ENCODE peak calls at places on chromosomes 7 and 10, in four cellular contexts. One of them, this sample, is unnamed.

GRCh38 chr7:14381936-14382335 is 392.5 kb upstream of the ETV1 start:
- DNase-seq in fibroblast of gingiva: no peak
- DNase-seq in GM19239: no peak
- DNase-seq in HT1080: no peak
- DNase-seq in this sample: no peak

GRCh38 chr10:34397324-34397723 is 417.8 kb downstream of the PARD3 start:
- DNase-seq in HT1080: no peak
- DNase-seq in fibroblast of gingiva: peak; percentile 68
- DNase-seq in GM19239: no peak
- DNase-seq in this sample: no peak

GRCh38 chr7:13198741-13199140 is 511.3 kb downstream of the ARL4A start:
- DNase-seq in fibroblast of gingiva: no peak
- DNase-seq in GM19239: no peak
- DNase-seq in HT1080: peak; percentile 31
- DNase-seq in this sample: no peak

GRCh38 chr7:81159402-81159801 is 240.6 kb upstream of the SEMA3C start:
- DNase-seq in GM19239: no peak
- DNase-seq in fibroblast of gingiva: no peak
- DNase-seq in HT1080: peak; percentile 51
- DNase-seq in this sample: no peak

GRCh38 chr7:1141651-1142050 is 18.3 kb downstream of the ZFAND2A start:
- DNase-seq in GM19239: no peak
- DNase-seq in fibroblast of gingiva: no peak
- DNase-seq in HT1080: no peak
- DNase-seq in this sample: no peak

GRCh38 chr7:25672476-25672875 is 444.2 kb upstream of the NPVF start:
- DNase-seq in fibroblast of gingiva: no peak
- DNase-seq in GM19239: no peak
- DNase-seq in HT1080: no peak
- DNase-seq in this sample: no peak

GRCh38 chr7:93310346-93310745 is 78.2 kb downstream of the VPS50 start:
- DNase-seq in HT1080: no peak
- DNase-seq in fibroblast of gingiva: no peak
- DNase-seq in GM19239: no peak
- DNase-seq in this sample: no peak

GRCh38 chr7:3482147-3482921 is 181.3 kb downstream of the SDK1 start:
- DNase-seq in GM19239: no peak
- DNase-seq in fibroblast of gingiva: peak; percentile 24
- DNase-seq in HT1080: peak; percentile 44
- DNase-seq in this sample: peak; percentile 79

GRCh38 chr7:29113384-29114102 is 32.8 kb downstream of the CPVL start:
- DNase-seq in HT1080: peak; percentile 86
- DNase-seq in fibroblast of gingiva: no peak
- DNase-seq in GM19239: no peak
- DNase-seq in this sample: peak; percentile 90

GRCh38 chr10:90245623-90246022 is 544.2 kb downstream of the KIF20B start:
- DNase-seq in fibroblast of gingiva: no peak
- DNase-seq in HT1080: peak; percentile 5
- DNase-seq in GM19239: no peak
- DNase-seq in this sample: no peak

GRCh38 chr7:92705831-92706230 is 115.6 kb upstream of the FAM133B start:
- DNase-seq in HT1080: no peak
- DNase-seq in fibroblast of gingiva: no peak
- DNase-seq in GM19239: no peak
- DNase-seq in this sample: no peak

GRCh38 chr10:11476035-11476434 is 135.4 kb downstream of the USP6NL start:
- DNase-seq in HT1080: no peak
- DNase-seq in GM19239: no peak
- DNase-seq in fibroblast of gingiva: no peak
- DNase-seq in this sample: no peak

GRCh38 chr7:82029236-82029635 is 259.4 kb upstream of the HGF start:
- DNase-seq in fibroblast of gingiva: no peak
- DNase-seq in GM19239: no peak
- DNase-seq in HT1080: peak; percentile 1
- DNase-seq in this sample: peak; percentile 20

GRCh38 chr10:29344073-29344820 is 55.4 kb downstream of the LYZL1 start:
- DNase-seq in GM19239: no peak
- DNase-seq in HT1080: peak; percentile 71
- DNase-seq in fibroblast of gingiva: no peak
- DNase-seq in this sample: peak; percentile 11

GRCh38 chr7:119197872-119198527 is 973.5 kb downstream of the ANKRD7 start:
- DNase-seq in GM19239: no peak
- DNase-seq in fibroblast of gingiva: peak; percentile 54
- DNase-seq in HT1080: peak; percentile 48
- DNase-seq in this sample: peak; percentile 71

GRCh38 chr10:127976701-127977367 is 69.9 kb downstream of the PTPRE start:
- DNase-seq in HT1080: peak; percentile 33
- DNase-seq in GM19239: no peak
- DNase-seq in fibroblast of gingiva: no peak
- DNase-seq in this sample: no peak

GRCh38 chr10:35635576-35635975 is 6.5 kb downstream of the FZD8 start:
- DNase-seq in GM19239: peak; percentile 36
- DNase-seq in HT1080: peak; percentile 71
- DNase-seq in fibroblast of gingiva: peak; percentile 41
- DNase-seq in this sample: peak; percentile 60

GRCh38 chr10:5506751-5507648 is 7.6 kb upstream of the CALML5 start:
- DNase-seq in HT1080: no peak
- DNase-seq in fibroblast of gingiva: no peak
- DNase-seq in GM19239: no peak
- DNase-seq in this sample: no peak

GRCh38 chr10:34178756-34179155 is 636.3 kb downstream of the PARD3 start:
- DNase-seq in HT1080: no peak
- DNase-seq in GM19239: no peak
- DNase-seq in fibroblast of gingiva: no peak
- DNase-seq in this sample: no peak

GRCh38 chr10:19816420-19817250 is at the start of gene PLXDC2:
- DNase-seq in GM19239: no peak
- DNase-seq in fibroblast of gingiva: peak; percentile 54
- DNase-seq in HT1080: peak; percentile 6
- DNase-seq in this sample: peak; percentile 8

GRCh38 chr10:23871211-23871610 is 337.7 kb upstream of the KIAA1217 start:
- DNase-seq in fibroblast of gingiva: no peak
- DNase-seq in GM19239: no peak
- DNase-seq in HT1080: no peak
- DNase-seq in this sample: no peak

GRCh38 chr10:119677904-119678755 is 26.9 kb downstream of the BAG3 start:
- DNase-seq in fibroblast of gingiva: peak; percentile 19
- DNase-seq in GM19239: no peak
- DNase-seq in HT1080: no peak
- DNase-seq in this sample: no peak

GRCh38 chr10:77524300-77524711 is 113.3 kb downstream of the KCNMA1 start:
- DNase-seq in GM19239: no peak
- DNase-seq in HT1080: peak; percentile 64
- DNase-seq in fibroblast of gingiva: peak; percentile 92
- DNase-seq in this sample: no peak

GRCh38 chr7:5701085-5701914 is 80.2 kb downstream of the RNF216 start:
- DNase-seq in GM19239: no peak
- DNase-seq in HT1080: peak; percentile 27
- DNase-seq in fibroblast of gingiva: no peak
- DNase-seq in this sample: no peak

This sample was measured in H4.